ENCODE peak calls at places on chromosome 6, in ten cellular contexts. C is LHCN-M2; F is IMR-90; T is activated CD4-positive, alpha-beta T cell treated with anti-CD3 and anti-CD28 coated beads, Interleukin-2, amount 50 U/mL, for 1 hour; E is HTR-8/SVneo; W is hepatocyte; H is HEK293T; B is stimulated activated CD8-positive, alpha-beta memory T cell treated with anti-CD3 and anti-CD28 coated beads, Interleukin-4, amount 100 ng/mL, for 4 hours; Y is RPMI7951; N is sigmoid colon. U is an unnamed sample.

GRCh38 chr6:125747589-125748533 is 1.6 kb upstream of the HEY2 start:
- DNase-seq in E (peak), W (peak), Y (peak), H (peak), T (peak), F (no peak), C (no peak), N (peak), B (no peak), U (peak)

GRCh38 chr6:105824732-105825131 is 261.4 kb upstream of the PRDM1 start:
- DNase-seq in B (no peak), F (peak), N (no peak), W (no peak), Y (no peak), E (no peak), H (no peak), C (peak), T (no peak), U (no peak)

GRCh38 chr6:79170915-79171314 is 63.6 kb downstream of the HMGN3 start:
- DNase-seq in W (no peak), F (peak), E (no peak), Y (no peak), C (no peak), H (no peak), N (no peak), B (no peak), T (no peak), U (no peak)

GRCh38 chr6:110738899-110739365 is 76.3 kb downstream of the CDK19 start:
- DNase-seq in H (no peak), N (no peak), E (no peak), F (no peak), W (peak), C (no peak), T (no peak), Y (no peak), B (no peak), U (no peak)

GRCh38 chr6:45972795-45973503 is 42.7 kb downstream of the CLIC5 start:
- DNase-seq in T (no peak), F (no peak), C (no peak), H (no peak), B (no peak), Y (no peak), E (no peak), N (no peak), W (no peak), U (no peak)

GRCh38 chr6:90425161-90425641 is 128.6 kb upstream of the BACH2 start:
- DNase-seq in B (no peak), H (no peak), N (no peak), E (no peak), W (no peak), T (no peak), C (no peak), F (no peak), Y (peak), U (no peak)

GRCh38 chr6:35026434-35027222 is 114.5 kb downstream of the TCP11 start:
- DNase-seq in C (peak), E (no peak), B (no peak), H (no peak), T (no peak), F (no peak), Y (no peak), W (no peak), N (no peak), U (no peak)

GRCh38 chr6:30847421-30847970 is 36.8 kb upstream of the DDR1 start:
- DNase-seq in Y (no peak), W (no peak), C (no peak), F (no peak), N (no peak), H (no peak), T (no peak), E (no peak), B (no peak), U (no peak)

GRCh38 chr6:158769696-158770446 is 49.3 kb downstream of the EZR start:
- DNase-seq in B (no peak), T (no peak), H (no peak), N (peak), E (no peak), F (no peak), W (no peak), C (peak), Y (no peak), U (no peak)

GRCh38 chr6:109446541-109446940 is 6.0 kb downstream of the SMPD2 start:
- DNase-seq in Y (no peak), B (no peak), H (no peak), N (no peak), C (no peak), E (no peak), F (no peak), W (no peak), T (no peak), U (no peak)

GRCh38 chr6:13453771-13454251 is 33.6 kb downstream of the GFOD1 start:
- DNase-seq in W (no peak), T (no peak), N (no peak), F (peak), B (no peak), Y (peak), C (peak), E (no peak), H (no peak), U (no peak)

GRCh38 chr6:134750669-134751068 is 199.2 kb downstream of the ALDH8A1 start:
- DNase-seq in B (no peak), Y (peak), F (peak), C (peak), T (no peak), N (no peak), W (no peak), H (no peak), E (no peak), U (no peak)